ENCODE peak calls at places on chromosome 5, in five cellular contexts. R is IMR-90, A is ascending aorta, V is heart right ventricle, F is small intestine. I is an unnamed sample.

GRCh38 chr5:93235751-93236150 is 345.3 kb downstream of the NR2F1-AS1 start:
- DNase-seq in R (no peak), A (no peak), V (no peak), F (no peak), I (no peak)

GRCh38 chr5:112253478-112254250 is 165.4 kb downstream of the EPB41L4A start:
- DNase-seq in R (no peak), A (peak; percentile 70), V (peak; percentile 61), F (no peak), I (no peak)

GRCh38 chr5:176744584-176744965 is 65.8 kb upstream of the UNC5A start:
- DNase-seq in R (no peak), A (peak; percentile 9), V (no peak), F (peak; percentile 7), I (peak; percentile 9)

GRCh38 chr5:137751869-137752491 is 2.2 kb downstream of the HNRNPA0 start:
- DNase-seq in R (peak; percentile 80), A (no peak), V (peak; percentile 27), F (peak; percentile 69), I (peak; percentile 44)

GRCh38 chr5:134813407-134813806 is 32.4 kb upstream of the C5orf24 start:
- DNase-seq in R (no peak), A (no peak), V (no peak), F (no peak), I (no peak)

GRCh38 chr5:60806591-60807243 is 37.4 kb downstream of the ELOVL7 start:
- DNase-seq in R (no peak), A (no peak), V (no peak), F (no peak), I (no peak)

GRCh38 chr5:75921011-75921410 is 162.2 kb upstream of the SV2C start:
- DNase-seq in R (no peak), A (no peak), V (no peak), F (no peak), I (no peak)

GRCh38 chr5:173888473-173889135 is 455 bp downstream of the CPEB4 start:
- DNase-seq in R (peak; percentile 24), A (no peak), V (peak; percentile 23), F (peak; percentile 26), I (peak; percentile 37)

GRCh38 chr5:37494756-37495155 is 115.6 kb downstream of the WDR70 start:
- DNase-seq in R (no peak), A (no peak), V (no peak), F (peak; percentile 31), I (no peak)

GRCh38 chr5:132069561-132069960 is 4.0 kb upstream of the CSF2 start:
- DNase-seq in R (no peak), A (no peak), V (no peak), F (no peak), I (no peak)

GRCh38 chr5:2403296-2403695 is 348.2 kb downstream of the IRX2 start:
- DNase-seq in R (no peak), A (no peak), V (no peak), F (no peak), I (no peak)

GRCh38 chr5:17794201-17794600 is 159.9 kb downstream of the TAF11L14 start:
- DNase-seq in R (no peak), A (no peak), V (no peak), F (no peak), I (no peak)

GRCh38 chr5:142545653-142546322 is 140.1 kb downstream of the FGF1 start:
- DNase-seq in R (peak; percentile 84), A (no peak), V (no peak), F (no peak), I (no peak)

GRCh38 chr5:59769832-59770231 is 123.7 kb downstream of the PDE4D start:
- DNase-seq in R (no peak), A (no peak), V (no peak), F (no peak), I (no peak)

GRCh38 chr5:39231705-39232525 is 12.6 kb upstream of the FYB1 start:
- DNase-seq in R (no peak), A (no peak), V (no peak), F (no peak), I (no peak)
- H3K27ac ChIP-seq in R (no peak overlapping the region), A (no peak overlapping the region), V (no peak overlapping the region), F (peak overlapping the region; percentile 11), I (no peak overlapping the region)

DNA sequence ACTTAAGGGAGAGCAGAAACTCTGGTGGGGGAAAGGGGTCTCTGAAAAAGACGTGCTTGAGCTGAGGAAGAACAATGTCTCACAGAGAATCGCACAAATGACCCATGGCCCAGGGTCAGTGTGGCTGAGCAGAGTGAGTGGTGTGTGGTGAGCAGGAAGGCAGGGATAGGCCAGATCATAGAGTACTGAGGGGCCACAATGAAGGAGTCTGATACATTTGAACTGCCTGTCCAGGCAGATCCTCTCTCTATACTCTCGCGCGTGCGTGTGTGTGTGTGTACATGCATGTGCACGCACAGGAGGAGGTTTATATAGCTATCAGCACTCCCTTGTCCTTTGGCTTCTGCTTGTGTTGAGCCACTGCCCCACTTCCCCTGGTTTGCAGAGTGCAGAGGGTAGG is 294.1 kb downstream of the ZNF608 start:
- DNase-seq in R (no peak), A (no peak), V (no peak), F (no peak), I (no peak)
- H3K4me1 ChIP-seq in R (peaks cover 16% of the 10 kb centered on the region), A (no peaks in the 10 kb centered on the region), V (peaks cover 24% of the 10 kb centered on the region), F (no peaks in the 10 kb centered on the region), I (no peaks in the 10 kb centered on the region)

DNA sequence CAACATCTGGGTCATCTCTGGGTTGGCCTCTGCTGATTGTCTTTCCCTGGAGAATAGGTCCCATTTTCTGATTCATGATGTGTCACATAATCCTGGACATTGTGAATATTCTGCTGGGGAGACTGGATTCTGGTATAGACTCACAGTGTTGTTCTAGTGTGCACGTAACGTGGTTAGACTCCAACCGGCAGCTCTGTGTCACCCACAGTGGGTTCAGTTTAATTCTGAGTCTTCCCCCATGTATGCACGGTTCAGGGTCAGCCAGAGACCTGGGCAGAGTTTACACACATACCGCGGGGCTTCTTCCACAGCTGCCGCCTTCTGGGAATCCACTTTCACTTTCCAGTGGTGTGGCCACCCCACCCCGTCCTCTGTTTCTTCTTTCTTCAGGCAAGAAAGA is 38.0 kb upstream of the LRRC14B start:
- DNase-seq in R (peak; percentile 80), A (no peak), V (no peak), F (peak; percentile 12), I (peak; percentile 4)
- H3K4me3 ChIP-seq in R (peak overlapping the region; percentile 2), A (no peak overlapping the region), V (no peak overlapping the region), F (no peak overlapping the region), I (no peak overlapping the region)

GRCh38 chr5:127293373-127293772 is 2.8 kb downstream of the MEGF10 start:
- DNase-seq in R (no peak), A (no peak), V (no peak), F (no peak), I (no peak)

GRCh38 chr5:127295454-127295853 is 4.9 kb downstream of the MEGF10 start:
- DNase-seq in R (no peak), A (no peak), V (no peak), F (no peak), I (no peak)

GRCh38 chr5:127296321-127296720 is 5.7 kb downstream of the MEGF10 start:
- DNase-seq in R (peak; percentile 45), A (no peak), V (no peak), F (no peak), I (no peak)

GRCh38 chr5:127292030-127292735 is 1.6 kb downstream of the MEGF10 start:
- DNase-seq in R (no peak), A (no peak), V (no peak), F (no peak), I (no peak)

GRCh38 chr5:127294829-127295228 is 4.2 kb downstream of the MEGF10 start:
- DNase-seq in R (no peak), A (no peak), V (no peak), F (no peak), I (no peak)
- H3K27ac ChIP-seq in R (no peak overlapping the region), A (no peak overlapping the region), V (no peak overlapping the region), F (no peak overlapping the region), I (no peak overlapping the region)

I was measured in colonic mucosa.